ENCODE peak calls at places on chromosome 21, in nine cellular contexts. O, U, V, J, H, C, E, L and D are unnamed samples.

GRCh38 chr21:29196021-29196663 is 65.7 kb downstream of the MAP3K7CL start:
- DNase-seq in J (peak), H (no peak), E (peak), O (peak), U (peak), V (no peak), L (no peak), C (peak), D (peak)

GRCh38 chr21:25942145-25942544 is 207.4 kb downstream of the GABPA start:
- DNase-seq in U (no peak), J (no peak), L (no peak), E (no peak), V (no peak), O (no peak), C (no peak), H (no peak), D (no peak)

GRCh38 chr21:44509539-44509938 is 30.5 kb downstream of the KRTAP10-1 start:
- DNase-seq in U (no peak), E (no peak), V (no peak), L (no peak), C (no peak), H (no peak), O (no peak), J (no peak), D (no peak)

GRCh38 chr21:42532466-42533181 is 19.0 kb downstream of the SLC37A1 start:
- DNase-seq in V (no peak), C (no peak), U (no peak), E (no peak), O (peak), H (no peak), L (no peak), J (peak), D (no peak)

GRCh38 chr21:41777934-41778815 is 11.3 kb upstream of the RIPK4 start:
- DNase-seq in O (peak), C (no peak), J (peak), V (no peak), L (peak), H (peak), U (peak), E (no peak), D (no peak)

GRCh38 chr21:36193200-36193599 is 36.6 kb downstream of the DOP1B start:
- DNase-seq in E (no peak), O (no peak), U (no peak), V (no peak), L (no peak), J (no peak), H (no peak), C (no peak), D (no peak)

GRCh38 chr21:41360072-41360821 is 1.6 kb upstream of the MX2 start:
- DNase-seq in U (peak), V (no peak), H (no peak), J (peak), O (peak), C (no peak), L (no peak), E (no peak), D (no peak)

GRCh38 chr21:29166853-29167252 is 36.4 kb downstream of the MAP3K7CL start:
- DNase-seq in C (no peak), L (no peak), U (no peak), V (no peak), O (no peak), J (no peak), H (no peak), E (no peak), D (no peak)

GRCh38 chr21:43929217-43929971 is 64.4 kb downstream of the AGPAT3 start:
- DNase-seq in L (no peak), J (no peak), O (no peak), U (no peak), E (no peak), H (no peak), V (no peak), C (no peak), D (no peak)

GRCh38 chr21:44609193-44609592 is 2.7 kb upstream of the KRTAP10-8 start:
- DNase-seq in L (no peak), J (no peak), O (no peak), U (no peak), V (no peak), C (no peak), E (no peak), H (no peak), D (no peak)

GRCh38 chr21:33230518-33231324 is 983 bp downstream of the IFNAR2 start:
- DNase-seq in J (peak), H (peak), V (no peak), O (peak), L (peak), U (no peak), E (peak), C (no peak), D (peak)

GRCh38 chr21:33688343-33688742 is 46.0 kb downstream of the ITSN1 start:
- DNase-seq in L (no peak), J (no peak), V (no peak), U (no peak), E (no peak), H (no peak), O (no peak), C (no peak), D (no peak)

GRCh38 chr21:41786521-41786987 is 19.7 kb upstream of the RIPK4 start:
- DNase-seq in V (no peak), J (no peak), U (no peak), E (no peak), C (no peak), H (no peak), L (peak), O (no peak), D (no peak)

GRCh38 chr21:34029724-34030528 is 43.5 kb upstream of the MRPS6 start:
- DNase-seq in V (no peak), H (peak), L (no peak), U (peak), C (no peak), J (peak), O (peak), E (peak), D (peak)

GRCh38 chr21:41630249-41630648 is 122.3 kb upstream of the TMPRSS2 start:
- DNase-seq in C (no peak), J (peak), E (no peak), H (no peak), V (no peak), O (no peak), U (peak), L (peak), D (no peak)

GRCh38 chr21:14603202-14603601 is 57.1 kb upstream of the SAMSN1 start:
- DNase-seq in H (no peak), V (no peak), L (no peak), E (no peak), O (no peak), U (no peak), J (no peak), C (no peak), D (no peak)

GRCh38 chr21:25635310-25635709 is 3.7 kb upstream of the JAM2 start:
- DNase-seq in C (no peak), H (no peak), U (no peak), J (no peak), O (no peak), L (no peak), E (no peak), V (no peak), D (no peak)

GRCh38 chr21:21714396-21714795 is 716.2 kb downstream of the NCAM2 start:
- DNase-seq in V (no peak), J (no peak), H (no peak), C (no peak), E (no peak), O (no peak), U (peak), L (peak), D (no peak)

GRCh38 chr21:35226302-35226701 is 177.2 kb upstream of the RUNX1 start:
- DNase-seq in J (no peak), U (no peak), V (no peak), E (no peak), C (no peak), O (no peak), H (no peak), L (no peak), D (no peak)

GRCh38 chr21:42650441-42651421 is 2.7 kb upstream of the PDE9A start:
- DNase-seq in U (no peak), H (no peak), J (no peak), C (no peak), E (no peak), O (no peak), V (no peak), L (no peak), D (no peak)

GRCh38 chr21:41529769-41530168 is 21.8 kb upstream of the TMPRSS2 start:
- DNase-seq in U (no peak), H (no peak), V (no peak), L (no peak), C (no peak), E (no peak), O (no peak), J (no peak), D (peak)

GRCh38 chr21:15775981-15776380 is 46.2 kb downstream of the USP25 start:
- DNase-seq in H (no peak), E (no peak), O (no peak), C (no peak), J (no peak), L (peak), U (peak), V (no peak), D (no peak)

GRCh38 chr21:34775793-34776192 is 107.0 kb downstream of the CLIC6 start:
- DNase-seq in C (no peak), J (no peak), L (no peak), H (no peak), U (no peak), V (no peak), O (no peak), E (no peak), D (no peak)

GRCh38 chr21:15558884-15559283 is 170.9 kb upstream of the USP25 start:
- DNase-seq in L (no peak), E (no peak), U (no peak), C (no peak), V (no peak), O (no peak), H (no peak), J (no peak), D (no peak)

GRCh38 chr21:32916522-32917099 is 109.1 kb upstream of the OLIG2 start:
- DNase-seq in J (no peak), E (no peak), L (no peak), O (no peak), H (no peak), U (no peak), C (no peak), V (no peak), D (no peak)

GRCh38 chr21:43972850-43973633 is 39.1 kb upstream of the TRAPPC10 start:
- DNase-seq in E (no peak), U (no peak), J (peak), V (no peak), L (no peak), H (no peak), C (no peak), O (no peak), D (no peak)

GRCh38 chr21:14842641-14843040 is 222.2 kb downstream of the NRIP1 start:
- DNase-seq in H (no peak), V (no peak), U (no peak), C (no peak), L (no peak), O (no peak), E (no peak), J (no peak), D (no peak)

GRCh38 chr21:18517905-18518566 is 114.5 kb upstream of the TMPRSS15 start:
- DNase-seq in L (no peak), J (no peak), E (no peak), H (no peak), C (no peak), V (no peak), U (no peak), O (no peak), D (no peak)

GRCh38 chr21:29887313-29888009 is 52.3 kb downstream of the GRIK1 start:
- DNase-seq in V (no peak), J (no peak), L (no peak), E (no peak), C (no peak), H (no peak), O (no peak), U (no peak), D (no peak)

GRCh38 chr21:29187939-29188338 is 57.5 kb downstream of the MAP3K7CL start:
- DNase-seq in E (no peak), H (no peak), O (no peak), U (peak), L (peak), C (no peak), J (peak), V (no peak), D (no peak)

GRCh38 chr21:44471996-44472395 is 16.7 kb downstream of the LRRC3 start:
- DNase-seq in O (no peak), L (no peak), J (no peak), H (no peak), C (no peak), E (no peak), V (no peak), U (no peak), D (no peak)

GRCh38 chr21:26099610-26100219 is 70.9 kb downstream of the APP start:
- DNase-seq in U (no peak), L (no peak), V (no peak), J (no peak), C (no peak), E (no peak), O (no peak), H (no peak), D (no peak)

GRCh38 chr21:16162953-16163352 is 433.2 kb downstream of the USP25 start:
- DNase-seq in E (no peak), H (no peak), J (no peak), O (no peak), C (no peak), U (no peak), L (no peak), V (no peak), D (no peak)

GRCh38 chr21:35933466-35933865 is 126.9 kb downstream of the SETD4 start:
- DNase-seq in L (peak), H (no peak), U (no peak), V (no peak), J (peak), E (no peak), C (no peak), O (no peak), D (no peak)

GRCh38 chr21:41328660-41329300 is 12.2 kb downstream of the FAM3B start:
- DNase-seq in L (no peak), U (no peak), E (no peak), V (no peak), O (no peak), J (no peak), C (no peak), H (no peak), D (no peak)

GRCh38 chr21:15768045-15768601 is 38.3 kb downstream of the USP25 start:
- DNase-seq in C (no peak), E (no peak), U (no peak), V (no peak), L (no peak), H (no peak), J (no peak), O (no peak), D (no peak)

GRCh38 chr21:35965699-35966098 is 94.6 kb downstream of the SETD4 start:
- DNase-seq in H (no peak), V (no peak), E (no peak), J (no peak), U (no peak), O (no peak), C (no peak), L (no peak), D (no peak)

GRCh38 chr21:35145626-35146236 is 96.6 kb upstream of the RUNX1 start:
- DNase-seq in L (no peak), C (no peak), V (no peak), J (no peak), E (no peak), H (no peak), U (no peak), O (no peak), D (no peak)

GRCh38 chr21:23131177-23131576 is 2133.0 kb downstream of the NCAM2 start:
- DNase-seq in E (no peak), J (no peak), H (no peak), O (no peak), L (no peak), C (no peak), V (no peak), U (no peak), D (no peak)

GRCh38 chr21:23130308-23130707 is 2132.1 kb downstream of the NCAM2 start:
- DNase-seq in H (no peak), U (no peak), E (no peak), C (no peak), J (no peak), V (no peak), L (no peak), O (no peak), D (no peak)

DNA sequence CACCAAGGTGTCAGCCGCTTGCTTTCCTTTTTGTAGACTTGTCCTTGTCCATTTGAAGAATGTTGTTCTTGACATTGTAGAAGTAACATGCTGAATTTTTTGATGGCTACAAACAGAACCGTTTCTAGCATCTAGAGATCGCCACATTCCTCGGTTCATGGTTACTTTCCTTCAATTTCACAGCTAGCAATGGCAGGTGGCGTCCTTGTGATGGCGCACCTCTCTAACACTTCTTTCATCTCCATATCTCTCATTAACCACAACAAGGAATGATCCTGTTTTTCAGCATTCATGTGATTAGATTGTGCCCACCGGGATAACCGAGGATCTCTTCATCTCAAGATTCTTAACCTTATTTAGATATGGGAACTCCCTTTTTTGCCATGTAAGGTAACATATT is 2129.8 kb downstream of the NCAM2 start:
- DNase-seq in V (no peak), H (no peak), C (no peak), E (no peak), L (no peak), J (no peak), U (no peak), O (no peak), D (no peak)
- TF ChIP-seq CTCF in V (no peak), H (no peak), C (no peak), E (no peak), L (no peak), J (no peak), U (no peak), O (no peak), D (no peak)

GRCh38 chr21:45740088-45740440 is 96.5 kb downstream of the PCBP3 start:
- DNase-seq in V (no peak), E (no peak), J (no peak), L (no peak), U (no peak), C (no peak), O (no peak), H (no peak), D (peak)
- TF ChIP-seq CTCF in V (no peak), E (no peak), J (no peak), L (no peak), U (no peak), C (no peak), O (no peak), H (no peak), D (no peak)

GRCh38 chr21:37712204-37712934 is 203.9 kb downstream of the KCNJ6 start:
- DNase-seq in U (peak), V (no peak), H (peak), L (no peak), O (no peak), C (no peak), J (peak), E (no peak), D (peak)

DNA sequence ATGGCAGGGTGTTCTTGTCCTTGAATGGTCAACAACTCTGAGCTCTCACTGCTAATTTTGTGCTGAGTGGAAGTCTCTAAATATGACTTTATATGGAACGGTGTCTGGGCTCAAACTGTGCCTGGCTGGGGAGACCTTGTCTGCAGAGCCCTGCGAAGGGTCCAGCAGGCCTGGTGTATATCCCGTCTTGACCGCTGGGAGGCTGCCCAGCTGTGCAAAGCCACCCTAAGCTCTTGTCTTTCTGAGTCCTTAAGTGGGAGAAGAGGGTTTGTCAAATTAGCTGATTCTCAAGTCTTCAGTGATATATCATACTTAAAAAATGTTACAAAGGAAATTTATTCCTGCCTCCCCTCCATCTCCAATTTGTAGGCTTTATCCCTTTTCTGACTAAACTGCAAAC is 198.7 kb downstream of the KCNJ6 start:
- DNase-seq in U (no peak), V (no peak), C (no peak), L (no peak), H (no peak), E (no peak), O (no peak), J (no peak), D (no peak)
- TF ChIP-seq CTCF in U (no peak), V (no peak), C (no peak), L (no peak), H (no peak), E (no peak), O (no peak), J (no peak), D (no peak)

GRCh38 chr21:27825035-27825434 is 858.1 kb upstream of the ADAMTS5 start:
- DNase-seq in C (no peak), L (no peak), H (no peak), U (no peak), J (no peak), V (no peak), E (no peak), O (no peak), D (no peak)
- TF ChIP-seq CTCF in C (no peak), L (no peak), H (no peak), U (no peak), J (no peak), V (no peak), E (no peak), O (no peak), D (no peak)

GRCh38 chr21:37907076-37907475 is 9.2 kb downstream of the KCNJ6 start:
- DNase-seq in L (no peak), E (no peak), H (no peak), O (no peak), U (no peak), V (no peak), C (no peak), J (no peak), D (no peak)

GRCh38 chr21:37912616-37913015 is 3.6 kb downstream of the KCNJ6 start:
- DNase-seq in O (no peak), U (no peak), E (no peak), H (no peak), V (no peak), L (no peak), C (no peak), J (no peak), D (no peak)

GRCh38 chr21:37914211-37914900 is 1.9 kb downstream of the KCNJ6 start:
- DNase-seq in U (no peak), H (peak), E (no peak), J (no peak), O (no peak), C (no peak), L (no peak), V (no peak), D (peak)

GRCh38 chr21:37908691-37909090 is 7.6 kb downstream of the KCNJ6 start:
- DNase-seq in U (no peak), C (no peak), J (no peak), O (no peak), H (no peak), E (no peak), L (no peak), V (no peak), D (no peak)

GRCh38 chr21:37909936-37910335 is 6.3 kb downstream of the KCNJ6 start:
- DNase-seq in V (no peak), J (no peak), H (no peak), C (no peak), E (no peak), U (no peak), L (no peak), O (no peak), D (no peak)
- TF ChIP-seq CTCF in V (no peak), J (no peak), H (peak), C (no peak), E (no peak), U (peak), L (no peak), O (no peak), D (no peak)

DNA sequence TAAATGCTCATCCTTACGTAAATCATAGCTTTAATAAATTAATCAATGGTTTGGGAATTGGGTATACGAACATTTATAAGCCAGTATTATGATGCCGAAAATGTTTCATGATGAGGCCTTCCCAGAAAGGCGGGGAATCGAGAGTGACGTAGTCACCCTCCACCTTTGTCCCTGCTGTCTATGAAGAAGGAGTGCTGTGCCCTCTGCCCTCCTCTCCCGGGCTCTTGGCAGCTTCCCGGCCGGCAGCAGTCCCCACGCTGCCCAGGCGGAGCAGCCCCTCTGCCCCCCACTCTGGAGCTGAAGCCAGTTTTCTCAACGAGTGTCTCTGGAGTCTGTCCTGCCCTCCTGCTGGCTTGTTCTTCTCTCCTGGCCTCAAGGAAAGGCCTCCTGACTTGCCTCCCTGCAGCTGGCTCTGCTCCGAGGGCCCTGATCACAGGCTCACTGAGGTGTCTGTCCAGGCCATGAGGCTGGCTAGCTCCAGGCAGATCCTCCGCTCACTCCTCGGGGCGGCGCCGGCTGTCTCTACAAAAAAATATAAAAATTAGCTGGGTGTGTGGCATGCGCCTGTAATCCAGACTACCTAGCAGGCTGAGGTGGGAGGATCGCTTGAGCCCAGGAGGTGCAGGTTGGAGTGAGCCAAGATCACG is 150.7 kb upstream of the COL6A1 start:
- DNase-seq in U (no peak), H (no peak), C (no peak), L (no peak), J (no peak), O (no peak), V (no peak), E (no peak), D (no peak)
- TF ChIP-seq CTCF in U (no peak), H (no peak), C (no peak), L (no peak), J (no peak), O (no peak), V (no peak), E (no peak), D (no peak)

GRCh38 chr21:39314155-39315027 is 959 bp upstream of the BRWD1 start:
- DNase-seq in J (peak), V (no peak), O (peak), C (peak), E (peak), U (no peak), L (no peak), H (peak), D (peak)
- TF ChIP-seq CTCF in J (no peak), V (no peak), O (no peak), C (no peak), E (no peak), U (no peak), L (no peak), H (no peak), D (no peak)